ENCODE peak calls at places on chromosomes 13 and 19, in six cellular contexts. S is CD8-positive, alpha-beta T cell; K is mucosa of descending colon; U is heart right ventricle; M is thoracic aorta; T is adrenal gland. L is an unnamed sample. For H3K36me3, the result is how much of the 10 kb centered on the place peaks cover.

GRCh38 chr19:38093587-38093986 is 130.4 kb downstream of the DPF1 start:
- DNase-seq in S (no peak), M (no peak), K (no peak), U (peak), T (no peak), L (no peak)

GRCh38 chr13:39397866-39398265 is 205.1 kb downstream of the LHFPL6 start:
- DNase-seq in T (no peak), S (no peak), U (no peak), M (no peak), K (no peak), L (no peak)

GRCh38 chr19:49889687-49890348 is 6.9 kb downstream of the IL4I1 start:
- DNase-seq in U (peak), K (peak), S (peak), T (peak), M (no peak), L (no peak)

GRCh38 chr13:44103721-44104490 is 224.2 kb downstream of the LACC1 start:
- DNase-seq in K (peak), S (no peak), M (no peak), T (no peak), U (no peak), L (no peak)

GRCh38 chr13:35894636-35895035 is 236.5 kb downstream of the DCLK1 start:
- DNase-seq in K (no peak), S (no peak), T (no peak), U (no peak), M (no peak), L (no peak)

GRCh38 chr13:110216006-110216402 is 91.0 kb downstream of the COL4A1 start:
- DNase-seq in T (no peak), M (no peak), K (no peak), S (no peak), U (no peak), L (peak)

GRCh38 chr19:11100064-11100463 is 10.8 kb downstream of the LDLR start:
- DNase-seq in S (no peak), T (no peak), U (no peak), M (no peak), K (no peak), L (no peak)

GRCh38 chr13:109569938-109570711 is 216.3 kb downstream of the IRS2 start:
- DNase-seq in K (no peak), M (no peak), U (no peak), S (peak), T (no peak), L (no peak)

GRCh38 chr13:66341978-66342377 is 888.2 kb downstream of the PCDH9 start:
- DNase-seq in U (no peak), M (no peak), K (no peak), T (no peak), S (no peak), L (no peak)

GRCh38 chr19:2782357-2782935 is 627 bp downstream of the SGTA start:
- DNase-seq in T (no peak), K (peak), U (no peak), S (no peak), M (no peak), L (no peak)

GRCh38 chr13:97780486-97780885 is 173.0 kb upstream of the IPO5 start:
- DNase-seq in T (no peak), M (no peak), U (no peak), K (no peak), S (no peak), L (no peak)

GRCh38 chr13:34357435-34358232 is 539.7 kb downstream of the RFC3 start:
- DNase-seq in U (no peak), S (no peak), K (no peak), T (peak), M (no peak), L (no peak)

GRCh38 chr13:77800219-77800618 is 102.7 kb downstream of the SLAIN1 start:
- DNase-seq in S (no peak), T (no peak), U (no peak), K (no peak), M (no peak), L (no peak)

GRCh38 chr19:2962018-2962670 is 15.2 kb upstream of the TLE6 start:
- DNase-seq in S (peak), M (no peak), T (peak), K (peak), U (peak), L (no peak)

GRCh38 chr13:63481334-63481733 is 2065.7 kb upstream of the PCDH20 start:
- DNase-seq in M (no peak), U (no peak), T (no peak), K (no peak), S (no peak), L (no peak)

GRCh38 chr19:7250951-7251350 is 43.3 kb downstream of the INSR start:
- DNase-seq in M (no peak), T (no peak), K (no peak), U (no peak), S (no peak), L (no peak)

GRCh38 chr19:48841047-48841446 is 4.8 kb upstream of the HSD17B14 start:
- DNase-seq in U (no peak), K (no peak), T (no peak), S (no peak), M (no peak), L (no peak)

GRCh38 chr19:36047835-36048234 is 6.2 kb downstream of the THAP8 start:
- DNase-seq in S (no peak), M (no peak), T (no peak), K (no peak), U (no peak), L (no peak)

GRCh38 chr19:36049080-36049698 is 4.9 kb downstream of the THAP8 start:
- DNase-seq in K (no peak), T (no peak), M (no peak), S (no peak), U (no peak), L (no peak)

GRCh38 chr19:36051637-36052036 is 2.4 kb downstream of the THAP8 start:
- DNase-seq in U (no peak), M (no peak), K (no peak), T (no peak), S (no peak), L (no peak)

GRCh38 chr19:36054119-36054732 is at the start of gene THAP8:
- DNase-seq in U (peak), T (peak), K (peak), M (peak), S (peak), L (peak)

DNA sequence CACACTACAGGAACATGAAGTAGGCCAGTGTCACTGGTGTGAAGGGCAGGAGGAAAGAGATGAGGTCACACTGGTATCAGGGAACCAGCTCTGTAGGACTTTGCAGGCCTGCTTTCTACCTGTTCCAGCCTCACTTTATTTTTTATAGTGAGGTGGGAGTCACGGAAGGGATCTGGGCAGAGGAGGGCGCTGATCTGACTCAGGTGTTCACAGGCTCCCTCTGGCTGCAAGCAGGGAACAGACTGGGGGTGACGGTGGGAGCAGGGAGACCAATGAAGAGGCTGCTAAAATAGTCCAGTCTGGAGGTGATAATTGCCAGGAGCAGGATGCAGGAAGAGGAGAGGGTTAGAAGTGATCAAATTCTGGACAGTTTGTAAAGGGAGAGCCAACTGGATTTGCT is 2.8 kb downstream of the THAP8 start:
- DNase-seq in K (no peak), U (no peak), M (no peak), T (no peak), S (no peak), L (no peak)
- TF ChIP-seq CTCF in K (no peak), U (peak), M (no peak), T (no peak), S (no peak), L (no peak)

GRCh38 chr13:32209670-32210069 is 105.5 kb downstream of the ZAR1L start:
- DNase-seq in M (no peak), U (no peak), S (no peak), K (no peak), T (no peak), L (no peak)
- H3K36me3 ChIP-seq in M (under half), U (under half), S (under half), K (under half), T (under half), L (under half)

GRCh38 chr19:8340341-8341096 is 2.5 kb downstream of the KANK3 start:
- DNase-seq in M (no peak), K (no peak), T (peak), U (peak), S (no peak), L (no peak)
- TF ChIP-seq CTCF in M (peak), K (no peak), T (no peak), U (peak), S (no peak), L (no peak)

GRCh38 chr19:1125601-1126533 is 22.1 kb downstream of the GPX4 start:
- DNase-seq in M (no peak), T (peak), U (no peak), K (no peak), S (no peak), L (no peak)

GRCh38 chr19:1123885-1124677 is 20.3 kb downstream of the GPX4 start:
- DNase-seq in M (no peak), U (no peak), T (no peak), S (no peak), K (no peak), L (no peak)

GRCh38 chr19:1128111-1128510 is 24.3 kb downstream of the GPX4 start:
- DNase-seq in T (no peak), K (peak), M (no peak), S (no peak), U (no peak), L (no peak)

GRCh38 chr19:1129535-1129934 is 25.7 kb downstream of the GPX4 start:
- DNase-seq in U (no peak), M (no peak), S (no peak), T (no peak), K (no peak), L (no peak)

GRCh38 chr19:1126984-1127760 is 23.4 kb downstream of the GPX4 start:
- DNase-seq in S (no peak), M (no peak), K (no peak), T (no peak), U (no peak), L (no peak)
- H3K36me3 ChIP-seq in S (under half), M (under half), K (under half), T (under half), U (under half), L (under half)

GRCh38 chr19:19492026-19492610 is 23.2 kb downstream of the TSSK6 start:
- DNase-seq in U (no peak), S (no peak), K (no peak), T (no peak), M (no peak), L (no peak)

GRCh38 chr19:19491321-19492025 is 23.9 kb downstream of the TSSK6 start:
- DNase-seq in M (no peak), K (no peak), U (no peak), S (no peak), T (no peak), L (no peak)

GRCh38 chr19:19490247-19490968 is 24.9 kb downstream of the TSSK6 start:
- DNase-seq in U (peak), S (peak), M (peak), T (peak), K (peak), L (no peak)

GRCh38 chr19:19495614-19496603 is 19.4 kb downstream of the TSSK6 start:
- DNase-seq in U (no peak), K (no peak), S (no peak), T (no peak), M (no peak), L (no peak)

DNA sequence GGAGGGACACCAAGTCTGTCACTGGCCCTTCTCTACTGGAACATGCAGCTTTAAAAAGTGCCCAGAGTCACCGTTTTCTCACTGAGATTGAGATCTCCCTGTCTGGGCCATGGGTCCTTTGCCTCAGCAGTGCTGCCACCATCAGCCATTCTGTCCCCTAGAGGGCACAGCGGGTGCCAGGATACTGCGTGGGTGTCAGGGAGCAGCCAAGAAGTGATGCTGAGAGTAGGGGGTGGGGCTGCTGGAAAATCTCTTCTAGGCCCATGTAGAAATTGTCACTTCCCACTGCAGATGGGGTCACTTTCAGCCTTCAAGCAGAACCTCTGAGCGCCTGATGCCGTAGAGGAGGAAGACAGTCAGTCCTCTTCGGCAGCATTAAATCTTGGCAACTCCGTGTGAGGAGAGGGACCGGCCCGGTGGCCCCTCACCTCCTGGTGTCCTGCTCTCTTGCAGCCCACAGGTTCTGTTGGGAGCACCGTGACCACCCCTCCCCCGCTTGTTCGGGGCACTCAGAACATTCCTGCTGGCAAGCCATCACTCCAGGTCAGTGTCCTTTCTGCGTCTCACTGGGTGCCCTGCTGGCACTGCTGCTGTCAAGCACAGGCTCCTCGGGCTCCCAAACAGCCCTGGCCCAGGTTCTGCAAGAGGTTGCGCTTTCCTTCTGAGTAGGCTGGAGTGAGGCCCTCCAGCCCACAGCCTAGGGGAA is 21.4 kb downstream of the TSSK6 start:
- DNase-seq in M (no peak), S (no peak), K (no peak), U (no peak), T (no peak), L (no peak)
- TF ChIP-seq CTCF in M (no peak), S (no peak), K (no peak), U (no peak), T (no peak), L (no peak)

DNA sequence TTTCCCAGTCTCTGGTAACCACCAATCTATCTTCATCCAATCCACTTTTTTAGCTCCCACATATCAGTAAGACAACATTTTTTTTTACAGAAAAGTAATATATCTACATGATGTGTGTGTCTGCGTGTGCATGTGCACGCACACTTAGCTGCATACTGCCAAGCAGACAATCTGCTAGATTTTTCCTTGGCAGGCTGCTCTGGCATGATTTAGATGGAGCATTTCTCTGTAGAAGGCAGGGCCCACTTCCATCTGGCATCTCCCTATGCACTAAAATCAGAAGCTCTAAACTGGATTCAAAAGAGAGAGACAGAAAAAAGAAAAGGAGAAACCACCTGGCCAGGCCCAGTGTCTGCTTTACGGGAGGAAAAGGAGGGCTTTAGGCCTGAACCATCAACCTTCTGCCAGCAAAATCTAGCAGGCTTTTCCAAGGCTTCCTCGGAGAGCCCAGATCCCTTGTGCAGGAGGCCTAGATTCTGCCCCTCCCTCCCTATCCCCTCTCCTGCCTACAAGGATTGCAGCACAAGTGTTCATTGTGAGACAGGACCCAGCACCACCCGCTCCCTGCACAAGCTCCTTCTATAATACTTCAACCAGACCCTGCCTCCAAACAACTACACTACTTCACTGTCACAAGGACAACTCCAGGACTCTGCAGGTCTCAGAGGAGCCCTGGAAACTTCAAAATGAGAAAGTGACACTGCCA is 99.3 kb downstream of the DOCK9 start:
- DNase-seq in S (no peak), K (no peak), T (no peak), U (no peak), M (no peak), L (no peak)
- H3K36me3 ChIP-seq in S (half or more), K (under half), T (under half), U (under half), M (under half), L (half or more)

L was measured in vagina.